ENCODE peak calls at places on chromosome 2, in six cellular contexts. H is IMR-90, F is choroid plexus epithelial cell, A is foreskin keratinocyte, W is foreskin fibroblast, D is neural crest cell. M is an unnamed sample.

GRCh38 chr2:234823196-234823876 is 128.5 kb upstream of the SH3BP4 start:
- DNase-seq in W (no peak), F (no peak), D (no peak), H (no peak), A (no peak), M (no peak)

GRCh38 chr2:48398285-48399135 is 131.4 kb upstream of the STON1 start:
- DNase-seq in F (peak), H (no peak), D (peak), W (no peak), A (peak), M (peak)

GRCh38 chr2:104863229-104863584 is 9.3 kb downstream of the POU3F3 start:
- DNase-seq in D (no peak), F (no peak), W (no peak), A (no peak), H (no peak), M (no peak)

GRCh38 chr2:71672640-71673401 is 219.5 kb downstream of the DYSF start:
- DNase-seq in F (no peak), H (no peak), D (no peak), W (no peak), A (no peak), M (no peak)

GRCh38 chr2:3626118-3626816 is 31.4 kb downstream of the COLEC11 start:
- DNase-seq in F (peak), D (no peak), W (peak), A (no peak), H (peak), M (peak)

GRCh38 chr2:128003463-128003862 is 24.4 kb downstream of the SAP130 start:
- DNase-seq in D (no peak), H (no peak), F (no peak), W (no peak), A (no peak), M (no peak)

GRCh38 chr2:231213931-231214642 is 15.7 kb downstream of the ARMC9 start:
- DNase-seq in D (no peak), A (no peak), H (no peak), F (no peak), W (no peak), M (no peak)

GRCh38 chr2:36451512-36451911 is 95.9 kb downstream of the CRIM1 start:
- DNase-seq in W (no peak), A (no peak), D (no peak), H (peak), F (peak), M (peak)

GRCh38 chr2:172743143-172743542 is 7.5 kb downstream of the RAPGEF4 start:
- DNase-seq in A (no peak), F (peak), D (no peak), W (no peak), H (no peak), M (no peak)

GRCh38 chr2:148974126-148974525 is 64.4 kb upstream of the LYPD6B start:
- DNase-seq in H (no peak), A (no peak), D (no peak), F (no peak), W (peak), M (no peak)

GRCh38 chr2:71721362-71721665 is 268.0 kb downstream of the DYSF start:
- DNase-seq in D (no peak), F (no peak), H (no peak), A (no peak), W (peak), M (no peak)

DNA sequence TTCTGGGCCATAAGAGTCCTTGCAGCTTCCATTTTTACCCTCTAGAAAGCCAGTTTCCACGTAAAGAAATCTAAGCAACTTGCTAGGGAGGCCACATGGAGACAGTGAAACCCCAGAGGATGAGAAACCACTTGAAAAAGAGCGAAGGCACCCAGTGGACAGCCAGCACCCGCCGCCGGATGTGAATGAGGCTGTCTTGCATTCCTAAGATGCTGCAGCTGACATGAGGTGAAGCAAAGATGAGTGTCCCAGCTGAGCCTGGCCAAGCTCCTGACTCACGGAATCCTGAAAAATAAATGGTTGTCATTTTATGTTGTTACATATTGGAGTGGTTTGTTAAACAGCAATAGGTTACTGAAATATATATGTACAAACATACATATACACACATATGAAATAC is 65.9 kb upstream of the STPG4 start:
- DNase-seq in W (peak), D (no peak), H (peak), A (no peak), F (peak), M (peak)
- TF ChIP-seq CTCF in W (no peak), D (no peak), H (no peak), A (no peak), F (peak), M (no peak)

GRCh38 chr2:241315183-241315878 is at the start of gene HDLBP:
- DNase-seq in A (peak), F (peak), H (peak), W (peak), D (peak), M (peak)
- TF ChIP-seq CTCF in A (peak), F (peak), H (peak), W (no peak), D (peak), M (peak)

GRCh38 chr2:18690342-18690741 is 101.0 kb upstream of the NT5C1B start:
- DNase-seq in D (peak), A (no peak), F (no peak), H (no peak), W (no peak), M (no peak)
- TF ChIP-seq CTCF in D (peak), A (peak), F (peak), H (no peak), W (peak), M (peak)

DNA sequence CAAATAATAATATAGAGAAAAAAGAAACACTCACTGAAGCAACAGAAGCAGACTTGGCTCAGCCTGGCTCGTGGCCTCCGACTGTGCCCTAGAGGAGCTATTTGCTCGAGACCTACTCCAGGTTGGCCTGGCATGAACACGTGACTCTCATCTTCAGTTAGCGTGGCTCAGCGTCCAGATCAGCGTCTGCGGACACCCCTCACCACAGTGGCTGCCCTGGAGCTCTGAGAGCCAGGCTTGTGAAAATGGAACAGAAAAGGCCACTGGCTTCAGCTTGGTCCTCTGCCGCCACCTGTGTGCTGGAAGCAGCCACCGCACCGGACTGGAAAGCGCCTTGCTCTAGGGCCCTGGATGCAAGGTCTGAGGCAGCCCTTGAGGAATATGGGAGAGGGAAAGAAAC is 1184.0 kb upstream of the GYPC start:
- DNase-seq in W (no peak), A (no peak), F (peak), H (peak), D (peak), M (peak)
- TF ChIP-seq CTCF in W (peak), A (no peak), F (peak), H (peak), D (peak), M (peak)

DNA sequence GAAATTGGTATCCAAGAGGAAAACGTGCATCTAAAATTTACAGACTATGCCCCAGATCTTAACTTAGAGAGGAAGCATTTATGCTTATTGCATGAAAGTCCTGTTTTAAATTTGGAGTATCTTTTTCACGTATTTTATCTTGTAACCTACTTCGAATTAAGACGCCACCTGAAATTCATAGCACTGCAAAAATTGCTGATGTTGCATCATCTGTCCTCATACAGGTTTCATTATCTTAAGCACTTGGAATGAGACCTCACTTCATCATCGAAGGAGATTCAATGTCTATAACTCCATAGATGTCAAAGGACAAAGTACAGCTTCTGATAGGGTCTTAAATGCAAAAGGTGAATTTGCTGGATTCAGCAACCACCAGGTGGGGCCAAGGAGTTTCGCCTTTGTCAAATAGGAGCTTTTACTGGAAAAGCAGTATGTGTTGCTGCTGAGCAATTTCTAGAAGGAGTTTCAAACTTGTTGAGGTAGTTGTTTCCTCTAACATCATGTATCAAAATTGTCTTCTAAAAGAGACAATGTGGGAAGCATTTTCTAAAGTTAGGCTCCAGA is 106.4 kb upstream of the CCDC85A start:
- DNase-seq in D (peak), H (peak), W (peak), F (peak), A (peak), M (peak)
- TF ChIP-seq CTCF in D (peak), H (peak), W (peak), F (peak), A (peak), M (peak)

GRCh38 chr2:170587117-170587516 is 128.0 kb upstream of the SP5 start:
- DNase-seq in F (no peak), A (no peak), W (no peak), D (no peak), H (no peak), M (no peak)

GRCh38 chr2:170585067-170585466 is 130.1 kb upstream of the SP5 start:
- DNase-seq in F (no peak), A (peak), D (no peak), W (no peak), H (no peak), M (no peak)

GRCh38 chr2:170587937-170588336 is 127.2 kb upstream of the SP5 start:
- DNase-seq in W (peak), D (no peak), H (no peak), F (peak), A (peak), M (no peak)

GRCh38 chr2:170582747-170583463 is 132.2 kb upstream of the SP5 start:
- DNase-seq in W (no peak), A (no peak), D (no peak), F (peak), H (no peak), M (no peak)

GRCh38 chr2:170588729-170589128 is 126.4 kb upstream of the SP5 start:
- DNase-seq in W (no peak), A (no peak), D (no peak), H (no peak), F (no peak), M (no peak)
- TF ChIP-seq CTCF in W (no peak), A (no peak), D (no peak), H (no peak), F (no peak), M (no peak)

GRCh38 chr2:19746611-19747309 is 155.0 kb downstream of the TTC32 start:
- DNase-seq in H (peak), D (peak), A (no peak), F (peak), W (peak), M (no peak)
- TF ChIP-seq CTCF in H (peak), D (peak), A (peak), F (peak), W (peak), M (peak)

DNA sequence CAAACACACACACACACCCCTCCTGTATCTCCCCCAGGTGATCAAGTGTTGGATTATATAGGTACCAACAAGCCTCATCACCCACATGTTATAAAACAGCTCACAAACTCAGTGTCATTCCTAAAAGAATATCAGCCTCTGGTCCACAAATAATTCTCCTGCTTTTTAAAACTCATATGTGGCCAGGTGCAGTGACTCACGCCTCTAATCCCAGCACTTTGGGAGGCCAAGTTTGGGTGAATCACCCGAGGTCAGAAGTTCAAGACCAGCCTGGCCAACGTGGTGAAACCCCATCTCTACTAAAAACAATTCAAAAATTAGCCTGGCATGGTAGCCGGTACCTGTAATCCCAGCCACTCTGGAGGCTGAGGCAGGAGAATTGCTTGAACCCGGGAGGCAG is 87.8 kb downstream of the LRATD1 start:
- DNase-seq in H (peak), W (peak), F (no peak), D (no peak), A (peak), M (no peak)
- TF ChIP-seq CTCF in H (no peak), W (no peak), F (no peak), D (no peak), A (no peak), M (no peak)

GRCh38 chr2:28392297-28393114 is at the start of gene FOSL2:
- DNase-seq in D (peak), F (peak), A (peak), W (peak), H (peak), M (peak)
- TF ChIP-seq CTCF in D (peak), F (no peak), A (peak), W (no peak), H (peak), M (no peak)

GRCh38 chr2:20079546-20080115 is 28.2 kb upstream of the LAPTM4A start:
- DNase-seq in D (no peak), A (no peak), H (no peak), W (no peak), F (no peak), M (no peak)
- TF ChIP-seq CTCF in D (no peak), A (no peak), H (no peak), W (no peak), F (no peak), M (no peak)

M was measured in fibroblast of pulmonary artery.